ENCODE peak calls at places on chromosomes 4 and X, in four cellular contexts. C is prostate gland, Z is heart left ventricle, N is uterus. L is an unnamed sample.

GRCh38 chr4:128394778-128395177 is 107.2 kb upstream of the PGRMC2 start:
- DNase-seq in C (no peak), Z (no peak), N (no peak), L (no peak)

GRCh38 chr4:82948647-82949204 is 48.2 kb downstream of the THAP9 start:
- DNase-seq in C (no peak), Z (no peak), N (no peak), L (no peak)

GRCh38 chrX:24203072-24203808 is 53.7 kb downstream of the ZFX start:
- DNase-seq in C (no peak), Z (no peak), N (no peak), L (no peak)

GRCh38 chrX:56728752-56729151 is 291 bp upstream of the NBDY start:
- DNase-seq in C (peak; percentile 3), Z (no peak), N (no peak), L (no peak)

GRCh38 chr4:107247738-107248137 is 211.6 kb upstream of the DKK2 start:
- DNase-seq in C (no peak), Z (no peak), N (peak; percentile 57), L (no peak)

GRCh38 chrX:10597871-10598270 is 22.5 kb downstream of the MID1 start:
- DNase-seq in C (no peak), Z (no peak), N (no peak), L (no peak)

GRCh38 chr4:135240796-135241195 is 1039.2 kb upstream of the PABPC4L start:
- DNase-seq in C (no peak), Z (no peak), N (no peak), L (no peak)

GRCh38 chrX:143165778-143166177 is 140.1 kb downstream of the SPANXN4 start:
- DNase-seq in C (no peak), Z (no peak), N (no peak), L (no peak)

GRCh38 chrX:1124531-1124930 is 87.9 kb downstream of the CRLF2 start:
- DNase-seq in C (no peak), Z (no peak), N (no peak), L (no peak)

GRCh38 chrX:54930291-54931049 is 9.8 kb downstream of the TRO start:
- DNase-seq in C (no peak), Z (no peak), N (no peak), L (no peak)

GRCh38 chrX:106902684-106903083 is 457 bp downstream of the RIPPLY1 start:
- DNase-seq in C (no peak), Z (no peak), N (no peak), L (no peak)

GRCh38 chr4:67393699-67394281 is 151.5 kb downstream of the CENPC start:
- DNase-seq in C (peak; percentile 13), Z (no peak), N (no peak), L (no peak)

GRCh38 chrX:139332441-139332840 is 198.1 kb upstream of the F9 start:
- DNase-seq in C (no peak), Z (no peak), N (no peak), L (no peak)

GRCh38 chr4:99300934-99301333 is 10.1 kb upstream of the ADH1A start:
- DNase-seq in C (peak; percentile 91), Z (peak; percentile 90), N (peak; percentile 80), L (no peak)

GRCh38 chrX:32126997-32127396 is 1055.2 kb upstream of the FTHL17 start:
- DNase-seq in C (no peak), Z (no peak), N (no peak), L (no peak)

GRCh38 chr4:54585321-54586000 is 72.3 kb upstream of the KIT start:
- DNase-seq in C (no peak), Z (no peak), N (no peak), L (no peak)

GRCh38 chr4:40719008-40719623 is 30.6 kb upstream of the NSUN7 start:
- DNase-seq in C (peak; percentile 46), Z (no peak), N (no peak), L (no peak)

GRCh38 chr4:107825072-107825789 is 499 bp downstream of the SGMS2 start:
- DNase-seq in C (peak; percentile 44), Z (peak; percentile 64), N (no peak), L (no peak)

GRCh38 chr4:94165256-94165655 is 42.4 kb upstream of the SMARCAD1 start:
- DNase-seq in C (no peak), Z (no peak), N (no peak), L (no peak)

GRCh38 chr4:8906668-8906970 is 35.0 kb upstream of the HMX1 start:
- DNase-seq in C (no peak), Z (peak; percentile 8), N (no peak), L (no peak)

GRCh38 chr4:88752754-88753153 is 55.1 kb upstream of the NAP1L5 start:
- DNase-seq in C (peak; percentile 43), Z (no peak), N (no peak), L (no peak)

GRCh38 chrX:13689519-13690211 is 737 bp downstream of the RAB9A start:
- DNase-seq in C (no peak), Z (no peak), N (no peak), L (no peak)

GRCh38 chrX:13687203-13687602 is 1.7 kb upstream of the RAB9A start:
- DNase-seq in C (no peak), Z (no peak), N (no peak), L (no peak)

GRCh38 chrX:13690836-13691235 is 1.9 kb downstream of the RAB9A start:
- DNase-seq in C (no peak), Z (no peak), N (no peak), L (no peak)

GRCh38 chrX:13688384-13688771 is 550 bp upstream of the RAB9A start:
- DNase-seq in C (no peak), Z (no peak), N (no peak), L (no peak)

DNA sequence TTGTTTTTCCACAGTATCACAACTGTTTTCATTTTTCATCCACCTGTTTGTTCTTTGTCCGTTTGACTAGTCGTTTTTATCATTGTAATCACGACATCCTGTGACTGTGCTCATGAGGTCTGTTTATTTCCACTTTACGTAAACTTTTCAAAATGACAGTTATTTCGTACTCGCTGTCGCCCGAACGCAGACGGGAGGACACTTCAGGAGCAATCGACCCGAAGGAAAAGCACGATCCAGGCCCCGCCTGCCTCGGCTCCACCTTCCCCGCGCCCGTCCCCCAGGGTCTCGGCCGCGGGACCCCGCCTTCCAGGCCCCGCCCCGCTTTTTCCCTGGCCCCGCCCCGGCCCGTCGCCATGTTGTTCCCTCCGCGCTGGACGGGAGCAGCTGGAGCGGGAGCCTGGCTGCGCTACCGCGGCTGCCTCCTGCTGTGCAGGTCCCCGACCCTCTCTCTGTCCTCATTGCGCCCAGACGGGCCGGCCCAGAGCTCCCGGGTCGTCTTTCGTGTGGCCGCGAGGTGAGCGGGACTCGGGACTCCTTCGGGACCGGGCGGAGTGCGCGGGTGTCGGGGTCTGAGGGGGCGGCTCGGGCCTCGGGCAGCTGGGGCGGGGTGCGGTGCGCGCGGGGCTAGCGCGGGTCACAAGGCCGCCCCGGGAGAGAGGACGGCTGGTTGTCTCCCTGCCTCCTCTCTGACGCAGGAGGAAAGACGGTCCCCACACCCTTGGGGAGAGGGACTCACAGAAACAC is at the start of gene RAB9A:
- DNase-seq in C (peak; percentile 77), Z (peak; percentile 88), N (peak; percentile 94), L (peak; percentile 48)
- TF ChIP-seq POLR2A in C (peak; percentile 87), Z (peak; percentile 55), N (peak; percentile 93), L (peak; percentile 32)

GRCh38 chrX:48919947-48920712 is 1.3 kb upstream of the PIM2 start:
- DNase-seq in C (no peak), Z (no peak), N (no peak), L (no peak)
- TF ChIP-seq POLR2A in C (no peak), Z (no peak), N (no peak), L (no peak)

GRCh38 chr4:2785613-2786012 is 7.3 kb upstream of the SH3BP2 start:
- DNase-seq in C (no peak), Z (no peak), N (no peak), L (no peak)
- TF ChIP-seq POLR2A in C (no peak), Z (no peak), N (no peak), L (no peak)

GRCh38 chrX:153794018-153794896 is at the start of the genes IDH3G and SSR4:
- DNase-seq in C (peak; percentile 87), Z (peak; percentile 94), N (peak; percentile 93), L (peak; percentile 95)
- TF ChIP-seq POLR2A in C (peak; percentile 36), Z (no peak), N (peak; percentile 65), L (peak; percentile 82)

GRCh38 chr4:24235609-24236008 is 345.8 kb upstream of the PPARGC1A start:
- DNase-seq in C (no peak), Z (no peak), N (no peak), L (no peak)

GRCh38 chr4:24237709-24238108 is 346.6 kb downstream of the DHX15 start:
- DNase-seq in C (no peak), Z (no peak), N (no peak), L (no peak)

GRCh38 chr4:24240655-24241054 is 343.7 kb downstream of the DHX15 start:
- DNase-seq in C (no peak), Z (no peak), N (no peak), L (no peak)

GRCh38 chr4:24234288-24234848 is 344.5 kb upstream of the PPARGC1A start:
- DNase-seq in C (no peak), Z (no peak), N (no peak), L (no peak)

DNA sequence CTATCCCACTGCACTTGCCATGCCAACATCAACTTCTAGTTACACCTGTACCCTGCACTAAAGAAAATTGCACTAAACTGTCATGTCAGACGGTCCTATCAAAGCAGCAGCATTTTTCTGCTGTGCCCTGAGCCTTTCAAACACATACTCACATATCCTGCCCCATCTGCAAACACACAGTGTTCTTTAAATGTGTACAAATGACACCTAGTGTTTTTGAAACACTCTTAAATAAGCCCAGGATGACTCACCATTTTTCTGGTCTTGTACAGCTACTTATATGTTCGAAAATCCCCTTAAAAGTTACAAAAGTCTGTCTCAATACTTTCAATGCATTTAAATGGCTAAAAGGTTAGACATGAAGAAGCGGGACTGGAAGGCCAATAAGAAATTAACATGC is 346.7 kb upstream of the PPARGC1A start:
- DNase-seq in C (no peak), Z (no peak), N (no peak), L (no peak)
- TF ChIP-seq POLR2A in C (no peak), Z (no peak), N (no peak), L (no peak)

DNA sequence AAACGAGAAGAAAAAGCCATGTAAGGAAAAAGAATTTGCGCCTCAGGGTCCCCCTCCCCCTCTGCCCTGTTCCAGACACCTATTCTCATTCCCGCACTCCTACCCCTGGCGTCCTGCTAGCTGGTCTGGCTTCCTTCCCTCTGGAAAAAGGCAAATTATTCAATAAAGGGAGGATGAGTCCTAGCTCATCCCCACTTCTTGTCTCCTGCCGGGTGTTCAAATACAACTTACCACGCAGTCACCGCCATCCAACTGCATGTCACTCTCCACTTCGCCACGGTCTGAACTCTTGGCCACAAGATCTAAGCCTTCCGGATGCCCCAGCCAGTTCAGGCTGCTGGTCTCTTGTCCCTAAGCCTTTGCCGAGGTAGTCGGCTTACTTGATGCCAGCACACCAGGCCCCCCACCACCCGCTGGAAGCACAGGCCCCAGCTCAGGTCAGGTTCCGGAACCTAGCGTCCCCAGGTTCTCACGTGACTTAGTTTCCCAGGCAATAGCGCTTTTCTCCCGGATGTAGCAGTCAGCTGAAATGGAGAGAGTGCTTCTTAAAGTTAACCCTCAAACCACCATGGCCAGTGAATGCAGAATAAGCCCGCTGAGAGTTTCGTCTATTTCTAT is 209.6 kb upstream of the SPIN4 start:
- DNase-seq in C (peak; percentile 63), Z (peak; percentile 57), N (peak; percentile 39), L (peak; percentile 12)
- TF ChIP-seq POLR2A in C (peak; percentile 12), Z (no peak), N (no peak), L (peak; percentile 40)